ENCODE peak calls at places on chromosome 1, in nine cellular contexts. M, E, I, B, Z, F, Q, V and U are unnamed samples.

GRCh38 chr1:167060141-167061072 is 29.8 kb downstream of the GPA33 start:
- DNase-seq in V (no peak), B (no peak), I (no peak), Z (no peak), Q (no peak), E (no peak), F (no peak), M (no peak), U (no peak)

GRCh38 chr1:46547481-46548383 is 3.7 kb downstream of the KNCN start:
- DNase-seq in B (no peak), I (no peak), V (no peak), Q (no peak), E (no peak), Z (peak), M (no peak), F (no peak), U (no peak)

GRCh38 chr1:14880456-14881316 is 272.9 kb upstream of the TMEM51 start:
- DNase-seq in Z (peak), I (no peak), Q (no peak), F (no peak), V (no peak), E (no peak), B (no peak), M (no peak), U (no peak)

GRCh38 chr1:173161510-173162221 is 45.5 kb downstream of the TNFSF4 start:
- DNase-seq in E (no peak), Z (peak), V (no peak), M (no peak), Q (no peak), B (no peak), I (no peak), F (no peak), U (no peak)

GRCh38 chr1:88867743-88868521 is 23.4 kb downstream of the GTF2B start:
- DNase-seq in V (no peak), Z (peak), B (no peak), Q (no peak), F (no peak), M (no peak), I (no peak), E (no peak), U (no peak)

GRCh38 chr1:78377356-78377928 is 113.3 kb upstream of the PTGFR start:
- DNase-seq in F (no peak), Z (peak), Q (no peak), I (no peak), V (no peak), M (no peak), E (no peak), B (no peak), U (no peak)

GRCh38 chr1:75543705-75544104 is 67.2 kb downstream of the SLC44A5 start:
- DNase-seq in Z (no peak), V (no peak), I (no peak), Q (no peak), F (no peak), B (no peak), E (no peak), M (no peak), U (no peak)

GRCh38 chr1:3053366-3053980 is 15.5 kb upstream of the PRDM16 start:
- DNase-seq in I (no peak), F (no peak), Z (no peak), B (no peak), M (no peak), V (no peak), Q (no peak), E (peak), U (no peak)

GRCh38 chr1:228807904-228808487 is 72.7 kb downstream of the RHOU start:
- DNase-seq in M (no peak), F (no peak), Z (no peak), V (no peak), Q (no peak), I (no peak), E (no peak), B (no peak), U (no peak)